ENCODE peak calls at places on chromosomes 11 and 22, in four cellular contexts. E is posterior cingulate gyrus, P is ureter, I is memory B cell. N is an unnamed sample.

GRCh38 chr22:19875531-19876313 is 21.0 kb upstream of the GNB1L start:
- DNase-seq in P (peak), I (no peak), E (peak), N (no peak)

GRCh38 chr11:125903753-125904659 is at the start of gene DDX25:
- DNase-seq in E (peak), I (no peak), P (no peak), N (no peak)

GRCh38 chr22:48282804-48283203 is 1520.4 kb downstream of the TBC1D22A start:
- DNase-seq in E (no peak), I (no peak), P (no peak), N (no peak)

GRCh38 chr11:26891501-26891900 is 102.4 kb upstream of the FIBIN start:
- DNase-seq in E (no peak), I (no peak), P (no peak), N (no peak)

GRCh38 chr11:46348986-46349401 is 1.7 kb downstream of the DGKZ start:
- DNase-seq in I (no peak), P (no peak), E (no peak), N (no peak)

GRCh38 chr22:42270512-42271190 is at the start of gene TCF20:
- DNase-seq in P (peak), I (peak), E (peak), N (peak)

GRCh38 chr22:40270748-40271373 is 75.4 kb upstream of the ADSL start:
- DNase-seq in P (no peak), E (no peak), I (no peak), N (no peak)

GRCh38 chr11:128394436-128395089 is 192.8 kb downstream of the ETS1 start:
- DNase-seq in I (no peak), P (no peak), E (no peak), N (no peak)

GRCh38 chr11:38100836-38101235 is 1502.8 kb upstream of the RAG2 start:
- DNase-seq in I (no peak), P (no peak), E (no peak), N (no peak)

GRCh38 chr11:68843703-68844312 is 2.1 kb upstream of the CPT1A start:
- DNase-seq in P (peak), E (no peak), I (peak), N (peak)